ENCODE peak calls at places on chromosome 7, in eight cellular contexts. One of them, this sample, is unnamed.

GRCh38 chr7:23044581-23044980 is 30.7 kb upstream of the HYCC1 start:
- DNase-seq in ELR: no peak
- DNase-seq in DMS53: peak
- DNase-seq in AG08396: no peak
- DNase-seq in glutamatergic neuron: no peak
- DNase-seq in activated CD4-positive, alpha-beta T cell treated with anti-CD3 and anti-CD28 coated beads for 4 hours: no peak
- DNase-seq in stimulated activated CD8-positive, alpha-beta memory T cell treated with anti-CD3 and anti-CD28 coated beads, Interleukin-7, amount 100 ng/mL, for 1 hour: no peak
- DNase-seq in naive B cell: no peak
- DNase-seq in this sample: no peak

GRCh38 chr7:115047968-115048720 is 126.2 kb downstream of the MDFIC start:
- DNase-seq in glutamatergic neuron: no peak
- DNase-seq in naive B cell: no peak
- DNase-seq in stimulated activated CD8-positive, alpha-beta memory T cell treated with anti-CD3 and anti-CD28 coated beads, Interleukin-7, amount 100 ng/mL, for 1 hour: no peak
- DNase-seq in ELR: no peak
- DNase-seq in DMS53: no peak
- DNase-seq in activated CD4-positive, alpha-beta T cell treated with anti-CD3 and anti-CD28 coated beads for 4 hours: no peak
- DNase-seq in AG08396: peak
- DNase-seq in this sample: peak

GRCh38 chr7:158676898-158677297 is 27.7 kb downstream of the NCAPG2 start:
- DNase-seq in ELR: peak
- DNase-seq in DMS53: no peak
- DNase-seq in stimulated activated CD8-positive, alpha-beta memory T cell treated with anti-CD3 and anti-CD28 coated beads, Interleukin-7, amount 100 ng/mL, for 1 hour: no peak
- DNase-seq in glutamatergic neuron: no peak
- DNase-seq in AG08396: no peak
- DNase-seq in activated CD4-positive, alpha-beta T cell treated with anti-CD3 and anti-CD28 coated beads for 4 hours: no peak
- DNase-seq in naive B cell: no peak
- DNase-seq in this sample: no peak

GRCh38 chr7:102991540-102992214 is 78.9 kb downstream of the LRRC17 start:
- DNase-seq in stimulated activated CD8-positive, alpha-beta memory T cell treated with anti-CD3 and anti-CD28 coated beads, Interleukin-7, amount 100 ng/mL, for 1 hour: no peak
- DNase-seq in activated CD4-positive, alpha-beta T cell treated with anti-CD3 and anti-CD28 coated beads for 4 hours: no peak
- DNase-seq in DMS53: peak
- DNase-seq in naive B cell: no peak
- DNase-seq in ELR: peak
- DNase-seq in glutamatergic neuron: no peak
- DNase-seq in AG08396: peak
- DNase-seq in this sample: peak

GRCh38 chr7:44045226-44046014 is 918 bp downstream of the DBNL start:
- DNase-seq in glutamatergic neuron: no peak
- DNase-seq in ELR: no peak
- DNase-seq in naive B cell: no peak
- DNase-seq in stimulated activated CD8-positive, alpha-beta memory T cell treated with anti-CD3 and anti-CD28 coated beads, Interleukin-7, amount 100 ng/mL, for 1 hour: no peak
- DNase-seq in AG08396: peak
- DNase-seq in DMS53: no peak
- DNase-seq in activated CD4-positive, alpha-beta T cell treated with anti-CD3 and anti-CD28 coated beads for 4 hours: no peak
- DNase-seq in this sample: no peak

GRCh38 chr7:25407932-25408480 is 179.7 kb upstream of the NPVF start:
- DNase-seq in ELR: no peak
- DNase-seq in naive B cell: no peak
- DNase-seq in DMS53: peak
- DNase-seq in activated CD4-positive, alpha-beta T cell treated with anti-CD3 and anti-CD28 coated beads for 4 hours: no peak
- DNase-seq in stimulated activated CD8-positive, alpha-beta memory T cell treated with anti-CD3 and anti-CD28 coated beads, Interleukin-7, amount 100 ng/mL, for 1 hour: no peak
- DNase-seq in glutamatergic neuron: no peak
- DNase-seq in AG08396: no peak
- DNase-seq in this sample: no peak

GRCh38 chr7:148256433-148256832 is 334.1 kb upstream of the C7orf33 start:
- DNase-seq in stimulated activated CD8-positive, alpha-beta memory T cell treated with anti-CD3 and anti-CD28 coated beads, Interleukin-7, amount 100 ng/mL, for 1 hour: no peak
- DNase-seq in naive B cell: no peak
- DNase-seq in AG08396: no peak
- DNase-seq in ELR: no peak
- DNase-seq in DMS53: no peak
- DNase-seq in activated CD4-positive, alpha-beta T cell treated with anti-CD3 and anti-CD28 coated beads for 4 hours: no peak
- DNase-seq in glutamatergic neuron: no peak
- DNase-seq in this sample: no peak

GRCh38 chr7:7263297-7264230 is 81.2 kb downstream of the C1GALT1 start:
- DNase-seq in DMS53: no peak
- DNase-seq in ELR: no peak
- DNase-seq in naive B cell: no peak
- DNase-seq in glutamatergic neuron: no peak
- DNase-seq in AG08396: no peak
- DNase-seq in stimulated activated CD8-positive, alpha-beta memory T cell treated with anti-CD3 and anti-CD28 coated beads, Interleukin-7, amount 100 ng/mL, for 1 hour: no peak
- DNase-seq in activated CD4-positive, alpha-beta T cell treated with anti-CD3 and anti-CD28 coated beads for 4 hours: no peak
- DNase-seq in this sample: no peak

GRCh38 chr7:84506151-84506550 is 311.6 kb upstream of the SEMA3A start:
- DNase-seq in AG08396: no peak
- DNase-seq in ELR: peak
- DNase-seq in glutamatergic neuron: no peak
- DNase-seq in naive B cell: no peak
- DNase-seq in DMS53: no peak
- DNase-seq in stimulated activated CD8-positive, alpha-beta memory T cell treated with anti-CD3 and anti-CD28 coated beads, Interleukin-7, amount 100 ng/mL, for 1 hour: no peak
- DNase-seq in activated CD4-positive, alpha-beta T cell treated with anti-CD3 and anti-CD28 coated beads for 4 hours: no peak
- DNase-seq in this sample: peak

GRCh38 chr7:43491984-43492383 is 90.9 kb upstream of the STK17A start:
- DNase-seq in glutamatergic neuron: no peak
- DNase-seq in naive B cell: no peak
- DNase-seq in AG08396: peak
- DNase-seq in ELR: peak
- DNase-seq in activated CD4-positive, alpha-beta T cell treated with anti-CD3 and anti-CD28 coated beads for 4 hours: no peak
- DNase-seq in stimulated activated CD8-positive, alpha-beta memory T cell treated with anti-CD3 and anti-CD28 coated beads, Interleukin-7, amount 100 ng/mL, for 1 hour: no peak
- DNase-seq in DMS53: peak
- DNase-seq in this sample: peak

GRCh38 chr7:94923412-94923811 is 16.0 kb downstream of the PPP1R9A start:
- DNase-seq in activated CD4-positive, alpha-beta T cell treated with anti-CD3 and anti-CD28 coated beads for 4 hours: no peak
- DNase-seq in AG08396: no peak
- DNase-seq in ELR: no peak
- DNase-seq in naive B cell: no peak
- DNase-seq in glutamatergic neuron: no peak
- DNase-seq in DMS53: no peak
- DNase-seq in stimulated activated CD8-positive, alpha-beta memory T cell treated with anti-CD3 and anti-CD28 coated beads, Interleukin-7, amount 100 ng/mL, for 1 hour: no peak
- DNase-seq in this sample: no peak

GRCh38 chr7:128869138-128869943 is 6.7 kb downstream of the ATP6V1F start:
- DNase-seq in activated CD4-positive, alpha-beta T cell treated with anti-CD3 and anti-CD28 coated beads for 4 hours: peak
- DNase-seq in AG08396: peak
- DNase-seq in naive B cell: peak
- DNase-seq in DMS53: peak
- DNase-seq in stimulated activated CD8-positive, alpha-beta memory T cell treated with anti-CD3 and anti-CD28 coated beads, Interleukin-7, amount 100 ng/mL, for 1 hour: no peak
- DNase-seq in glutamatergic neuron: peak
- DNase-seq in ELR: peak
- DNase-seq in this sample: peak

GRCh38 chr7:157097569-157097968 is 41.2 kb upstream of the UBE3C start:
- DNase-seq in naive B cell: no peak
- DNase-seq in activated CD4-positive, alpha-beta T cell treated with anti-CD3 and anti-CD28 coated beads for 4 hours: no peak
- DNase-seq in stimulated activated CD8-positive, alpha-beta memory T cell treated with anti-CD3 and anti-CD28 coated beads, Interleukin-7, amount 100 ng/mL, for 1 hour: no peak
- DNase-seq in glutamatergic neuron: no peak
- DNase-seq in ELR: no peak
- DNase-seq in DMS53: peak
- DNase-seq in AG08396: no peak
- DNase-seq in this sample: no peak

GRCh38 chr7:106375499-106375898 is 90.7 kb upstream of the NAMPT start:
- DNase-seq in ELR: no peak
- DNase-seq in stimulated activated CD8-positive, alpha-beta memory T cell treated with anti-CD3 and anti-CD28 coated beads, Interleukin-7, amount 100 ng/mL, for 1 hour: no peak
- DNase-seq in glutamatergic neuron: no peak
- DNase-seq in AG08396: no peak
- DNase-seq in activated CD4-positive, alpha-beta T cell treated with anti-CD3 and anti-CD28 coated beads for 4 hours: no peak
- DNase-seq in DMS53: no peak
- DNase-seq in naive B cell: no peak
- DNase-seq in this sample: no peak

GRCh38 chr7:100887186-100887954 is 2.1 kb downstream of the UFSP1 start:
- DNase-seq in stimulated activated CD8-positive, alpha-beta memory T cell treated with anti-CD3 and anti-CD28 coated beads, Interleukin-7, amount 100 ng/mL, for 1 hour: no peak
- DNase-seq in ELR: no peak
- DNase-seq in AG08396: no peak
- DNase-seq in glutamatergic neuron: no peak
- DNase-seq in DMS53: no peak
- DNase-seq in naive B cell: peak
- DNase-seq in activated CD4-positive, alpha-beta T cell treated with anti-CD3 and anti-CD28 coated beads for 4 hours: peak
- DNase-seq in this sample: no peak

GRCh38 chr7:157895520-157896375 is 558.9 kb downstream of the DNAJB6 start:
- DNase-seq in glutamatergic neuron: no peak
- DNase-seq in ELR: no peak
- DNase-seq in AG08396: no peak
- DNase-seq in naive B cell: no peak
- DNase-seq in stimulated activated CD8-positive, alpha-beta memory T cell treated with anti-CD3 and anti-CD28 coated beads, Interleukin-7, amount 100 ng/mL, for 1 hour: no peak
- DNase-seq in DMS53: no peak
- DNase-seq in activated CD4-positive, alpha-beta T cell treated with anti-CD3 and anti-CD28 coated beads for 4 hours: no peak
- DNase-seq in this sample: no peak

GRCh38 chr7:34190299-34190698 is 285.0 kb downstream of the BMPER start:
- DNase-seq in stimulated activated CD8-positive, alpha-beta memory T cell treated with anti-CD3 and anti-CD28 coated beads, Interleukin-7, amount 100 ng/mL, for 1 hour: no peak
- DNase-seq in ELR: no peak
- DNase-seq in naive B cell: no peak
- DNase-seq in activated CD4-positive, alpha-beta T cell treated with anti-CD3 and anti-CD28 coated beads for 4 hours: no peak
- DNase-seq in AG08396: no peak
- DNase-seq in glutamatergic neuron: no peak
- DNase-seq in DMS53: no peak
- DNase-seq in this sample: no peak

GRCh38 chr7:127896683-127897082 is 134.6 kb downstream of the LRRC4 start:
- DNase-seq in glutamatergic neuron: no peak
- DNase-seq in activated CD4-positive, alpha-beta T cell treated with anti-CD3 and anti-CD28 coated beads for 4 hours: no peak
- DNase-seq in AG08396: no peak
- DNase-seq in naive B cell: no peak
- DNase-seq in stimulated activated CD8-positive, alpha-beta memory T cell treated with anti-CD3 and anti-CD28 coated beads, Interleukin-7, amount 100 ng/mL, for 1 hour: no peak
- DNase-seq in DMS53: no peak
- DNase-seq in ELR: no peak
- DNase-seq in this sample: no peak

GRCh38 chr7:72183835-72184234 is 228.3 kb downstream of the CALN1 start:
- DNase-seq in glutamatergic neuron: no peak
- DNase-seq in AG08396: no peak
- DNase-seq in DMS53: peak
- DNase-seq in stimulated activated CD8-positive, alpha-beta memory T cell treated with anti-CD3 and anti-CD28 coated beads, Interleukin-7, amount 100 ng/mL, for 1 hour: no peak
- DNase-seq in ELR: peak
- DNase-seq in activated CD4-positive, alpha-beta T cell treated with anti-CD3 and anti-CD28 coated beads for 4 hours: no peak
- DNase-seq in naive B cell: no peak
- DNase-seq in this sample: no peak